ENCODE peak calls at places on chromosomes 11 and 22, in five cellular contexts. One of them, this sample, is unnamed.

GRCh38 chr22:25775501-25775900 is 33.5 kb downstream of the MYO18B start:
- DNase-seq in lung: no peak
- DNase-seq in endodermal cell: peak
- DNase-seq in fibroblast of pulmonary artery: no peak
- DNase-seq in cardiac fibroblast: peak
- DNase-seq in this sample: no peak

GRCh38 chr11:26993965-26994446 is at the start of gene FIBIN:
- DNase-seq in cardiac fibroblast: peak
- DNase-seq in lung: no peak
- DNase-seq in fibroblast of pulmonary artery: peak
- DNase-seq in endodermal cell: peak
- DNase-seq in this sample: no peak

GRCh38 chr11:12016246-12016645 is 7.8 kb upstream of the DKK3 start:
- DNase-seq in lung: no peak
- DNase-seq in fibroblast of pulmonary artery: no peak
- DNase-seq in cardiac fibroblast: no peak
- DNase-seq in endodermal cell: no peak
- DNase-seq in this sample: no peak

GRCh38 chr11:60566773-60567172 is 51.6 kb downstream of the MS4A13 start:
- DNase-seq in cardiac fibroblast: no peak
- DNase-seq in endodermal cell: no peak
- DNase-seq in lung: no peak
- DNase-seq in fibroblast of pulmonary artery: no peak
- DNase-seq in this sample: no peak

GRCh38 chr22:41367039-41367679 is 14.6 kb upstream of the TEF start:
- DNase-seq in fibroblast of pulmonary artery: peak
- DNase-seq in lung: peak
- DNase-seq in cardiac fibroblast: peak
- DNase-seq in endodermal cell: peak
- DNase-seq in this sample: peak

GRCh38 chr11:123419720-123420466 is 10.2 kb upstream of the GRAMD1B start:
- DNase-seq in lung: no peak
- DNase-seq in fibroblast of pulmonary artery: no peak
- DNase-seq in cardiac fibroblast: no peak
- DNase-seq in endodermal cell: no peak
- DNase-seq in this sample: no peak

GRCh38 chr11:44463751-44464150 is 101.7 kb upstream of the CD82 start:
- DNase-seq in lung: no peak
- DNase-seq in endodermal cell: no peak
- DNase-seq in fibroblast of pulmonary artery: no peak
- DNase-seq in cardiac fibroblast: no peak
- DNase-seq in this sample: no peak

GRCh38 chr22:48488149-48488551 is 1339.5 kb downstream of the BRD1 start:
- DNase-seq in fibroblast of pulmonary artery: no peak
- DNase-seq in endodermal cell: no peak
- DNase-seq in cardiac fibroblast: no peak
- DNase-seq in lung: no peak
- DNase-seq in this sample: no peak

GRCh38 chr11:61983419-61983818 is 16.0 kb upstream of the FTH1 start:
- DNase-seq in endodermal cell: no peak
- DNase-seq in lung: no peak
- DNase-seq in fibroblast of pulmonary artery: no peak
- DNase-seq in cardiac fibroblast: no peak
- DNase-seq in this sample: no peak

GRCh38 chr11:123561046-123561781 is 93.2 kb downstream of the SCN3B start:
- DNase-seq in endodermal cell: peak
- DNase-seq in cardiac fibroblast: peak
- DNase-seq in fibroblast of pulmonary artery: peak
- DNase-seq in lung: no peak
- DNase-seq in this sample: no peak

GRCh38 chr22:25076281-25076680 is 123.4 kb upstream of the CRYBB3 start:
- DNase-seq in cardiac fibroblast: no peak
- DNase-seq in lung: no peak
- DNase-seq in fibroblast of pulmonary artery: no peak
- DNase-seq in endodermal cell: no peak
- DNase-seq in this sample: no peak

GRCh38 chr22:25027959-25028840 is 75.7 kb downstream of the KIAA1671 start:
- DNase-seq in endodermal cell: peak
- DNase-seq in cardiac fibroblast: peak
- DNase-seq in lung: no peak
- DNase-seq in fibroblast of pulmonary artery: peak
- DNase-seq in this sample: no peak

GRCh38 chr11:69398529-69399492 is 82.7 kb upstream of the LINC01488 start:
- DNase-seq in lung: no peak
- DNase-seq in cardiac fibroblast: no peak
- DNase-seq in endodermal cell: no peak
- DNase-seq in fibroblast of pulmonary artery: no peak
- DNase-seq in this sample: peak

GRCh38 chr11:47437746-47438418 is 11.1 kb downstream of the RAPSN start:
- DNase-seq in fibroblast of pulmonary artery: no peak
- DNase-seq in lung: no peak
- DNase-seq in cardiac fibroblast: no peak
- DNase-seq in endodermal cell: no peak
- DNase-seq in this sample: no peak

GRCh38 chr22:40196628-40197027 is 18.9 kb downstream of the TNRC6B start:
- DNase-seq in endodermal cell: no peak
- DNase-seq in cardiac fibroblast: peak
- DNase-seq in fibroblast of pulmonary artery: peak
- DNase-seq in lung: no peak
- DNase-seq in this sample: no peak

GRCh38 chr11:71062199-71062598 is 190.2 kb downstream of the SHANK2 start:
- DNase-seq in fibroblast of pulmonary artery: no peak
- DNase-seq in cardiac fibroblast: no peak
- DNase-seq in lung: no peak
- DNase-seq in endodermal cell: peak
- DNase-seq in this sample: no peak

GRCh38 chr11:71064702-71065515 is 187.5 kb downstream of the SHANK2 start:
- DNase-seq in cardiac fibroblast: no peak
- DNase-seq in fibroblast of pulmonary artery: no peak
- DNase-seq in lung: no peak
- DNase-seq in endodermal cell: no peak
- DNase-seq in this sample: no peak

GRCh38 chr11:71065794-71066193 is 186.6 kb downstream of the SHANK2 start:
- DNase-seq in fibroblast of pulmonary artery: no peak
- DNase-seq in endodermal cell: no peak
- DNase-seq in lung: no peak
- DNase-seq in cardiac fibroblast: no peak
- DNase-seq in this sample: no peak

GRCh38 chr11:71064183-71064582 is 188.2 kb downstream of the SHANK2 start:
- DNase-seq in lung: no peak
- DNase-seq in cardiac fibroblast: no peak
- DNase-seq in endodermal cell: no peak
- DNase-seq in fibroblast of pulmonary artery: no peak
- DNase-seq in this sample: no peak

DNA sequence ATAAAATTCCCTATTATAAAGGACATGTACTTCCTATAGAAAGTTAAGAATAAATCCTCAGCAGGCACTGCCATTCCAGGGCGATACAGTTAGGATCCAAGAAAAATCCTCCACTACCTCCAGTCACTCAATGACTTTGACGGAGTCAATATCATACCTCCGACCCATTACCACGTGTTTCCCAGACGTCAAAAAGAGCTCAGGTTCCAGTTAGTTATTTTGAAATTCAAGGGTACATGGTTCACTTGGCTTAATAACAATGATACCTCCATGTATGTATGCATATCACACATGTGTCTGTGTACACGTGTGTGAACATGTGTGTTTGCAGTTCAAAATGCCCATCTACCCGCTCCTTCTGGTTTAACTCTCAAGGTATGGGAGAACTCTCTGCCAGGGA is 189.2 kb downstream of the SHANK2 start:
- DNase-seq in lung: no peak
- DNase-seq in cardiac fibroblast: no peak
- DNase-seq in fibroblast of pulmonary artery: no peak
- DNase-seq in endodermal cell: no peak
- DNase-seq in this sample: no peak
- H3K4me3 ChIP-seq in lung: no peak
- H3K4me3 ChIP-seq in cardiac fibroblast: no peak
- H3K4me3 ChIP-seq in fibroblast of pulmonary artery: no peak
- H3K4me3 ChIP-seq in endodermal cell: no peak
- H3K4me3 ChIP-seq in this sample: no peak

DNA sequence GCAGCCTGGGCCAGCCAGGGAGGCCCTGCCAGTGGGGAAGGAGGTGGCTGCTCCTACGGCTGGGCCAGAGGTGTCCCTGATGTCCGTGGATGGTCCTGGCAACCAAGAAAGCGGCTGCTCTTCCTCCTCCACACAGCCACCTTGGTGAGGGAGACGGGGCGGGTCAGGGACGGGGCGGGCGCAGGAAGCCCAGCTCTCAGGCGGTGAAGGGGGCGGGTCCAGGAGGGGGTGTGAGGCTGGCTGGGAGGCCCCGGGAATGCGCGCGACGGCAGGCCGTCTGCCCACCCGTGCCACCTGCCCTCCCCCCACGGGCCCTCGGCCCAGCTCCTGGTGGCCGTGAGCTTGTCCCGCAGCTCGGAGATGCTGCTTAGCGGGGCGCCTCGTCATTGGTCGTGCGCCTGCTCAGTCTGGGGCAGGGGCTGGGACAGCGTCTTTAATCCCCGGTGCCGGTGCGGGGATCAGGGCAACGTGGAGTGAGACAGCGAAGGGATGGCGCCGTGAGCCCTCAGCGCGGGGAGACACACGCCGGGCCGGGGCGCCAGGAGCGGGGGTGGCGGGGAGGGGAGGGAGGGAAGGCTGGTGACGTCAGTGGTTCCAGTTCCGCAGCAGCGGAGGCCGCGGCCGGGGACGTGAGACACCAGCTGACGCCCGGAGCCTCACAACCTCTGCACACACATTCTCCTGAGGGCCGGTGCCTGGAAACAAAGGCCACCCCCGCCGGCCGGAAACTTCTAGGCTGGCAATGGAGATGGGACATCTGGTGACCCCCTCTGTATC is 6.7 kb upstream of the BRSK2 start:
- DNase-seq in endodermal cell: peak
- DNase-seq in lung: peak
- DNase-seq in cardiac fibroblast: peak
- DNase-seq in fibroblast of pulmonary artery: peak
- DNase-seq in this sample: no peak
- H3K4me3 ChIP-seq in endodermal cell: peak
- H3K4me3 ChIP-seq in lung: peak
- H3K4me3 ChIP-seq in cardiac fibroblast: peak
- H3K4me3 ChIP-seq in fibroblast of pulmonary artery: peak
- H3K4me3 ChIP-seq in this sample: peak

DNA sequence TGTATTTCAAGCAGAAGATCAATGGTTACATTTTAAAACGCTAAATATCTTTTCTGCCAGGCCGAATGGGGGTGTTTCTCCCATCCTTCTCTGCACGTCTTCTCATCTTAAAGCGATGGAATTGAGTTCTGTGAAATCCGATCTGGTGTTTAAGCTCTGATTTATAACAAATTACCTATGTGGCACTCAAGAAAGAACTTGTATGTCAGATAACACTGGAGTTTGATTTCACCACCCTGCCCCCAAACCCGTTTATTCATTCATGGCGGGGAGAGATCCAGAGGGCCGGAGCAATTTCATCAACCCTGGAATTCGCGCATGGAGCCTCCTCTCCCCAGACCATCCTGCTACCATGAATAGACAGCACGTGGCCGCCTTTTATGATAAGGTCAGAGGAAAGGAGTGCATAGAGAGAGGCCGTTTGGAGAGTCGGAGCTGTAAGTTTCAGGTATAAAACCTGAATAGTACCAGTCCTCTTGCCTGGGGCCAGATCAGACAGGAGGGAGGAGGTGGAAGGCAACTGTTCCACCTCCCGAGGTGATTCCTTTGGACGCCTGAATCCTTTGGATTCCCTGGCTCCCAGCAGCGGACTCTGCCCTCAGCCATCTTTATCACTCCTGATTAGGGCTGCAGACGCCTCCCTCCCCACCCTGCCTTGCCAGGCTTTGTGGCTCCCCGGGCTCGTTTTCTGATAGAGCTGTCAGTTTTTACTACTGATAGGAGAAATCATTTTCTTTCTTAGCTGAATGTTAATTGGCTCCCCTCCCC is 27.3 kb upstream of the NFAM1 start:
- DNase-seq in endodermal cell: peak
- DNase-seq in fibroblast of pulmonary artery: no peak
- DNase-seq in lung: no peak
- DNase-seq in cardiac fibroblast: no peak
- DNase-seq in this sample: no peak
- H3K4me3 ChIP-seq in endodermal cell: no peak
- H3K4me3 ChIP-seq in fibroblast of pulmonary artery: no peak
- H3K4me3 ChIP-seq in lung: no peak
- H3K4me3 ChIP-seq in cardiac fibroblast: no peak
- H3K4me3 ChIP-seq in this sample: no peak

GRCh38 chr11:119029069-119029339 is 1.7 kb downstream of the SLC37A4 start:
- DNase-seq in endodermal cell: peak
- DNase-seq in fibroblast of pulmonary artery: no peak
- DNase-seq in lung: no peak
- DNase-seq in cardiac fibroblast: no peak
- DNase-seq in this sample: no peak
- H3K4me3 ChIP-seq in endodermal cell: peak
- H3K4me3 ChIP-seq in fibroblast of pulmonary artery: no peak
- H3K4me3 ChIP-seq in lung: no peak
- H3K4me3 ChIP-seq in cardiac fibroblast: no peak
- H3K4me3 ChIP-seq in this sample: no peak

DNA sequence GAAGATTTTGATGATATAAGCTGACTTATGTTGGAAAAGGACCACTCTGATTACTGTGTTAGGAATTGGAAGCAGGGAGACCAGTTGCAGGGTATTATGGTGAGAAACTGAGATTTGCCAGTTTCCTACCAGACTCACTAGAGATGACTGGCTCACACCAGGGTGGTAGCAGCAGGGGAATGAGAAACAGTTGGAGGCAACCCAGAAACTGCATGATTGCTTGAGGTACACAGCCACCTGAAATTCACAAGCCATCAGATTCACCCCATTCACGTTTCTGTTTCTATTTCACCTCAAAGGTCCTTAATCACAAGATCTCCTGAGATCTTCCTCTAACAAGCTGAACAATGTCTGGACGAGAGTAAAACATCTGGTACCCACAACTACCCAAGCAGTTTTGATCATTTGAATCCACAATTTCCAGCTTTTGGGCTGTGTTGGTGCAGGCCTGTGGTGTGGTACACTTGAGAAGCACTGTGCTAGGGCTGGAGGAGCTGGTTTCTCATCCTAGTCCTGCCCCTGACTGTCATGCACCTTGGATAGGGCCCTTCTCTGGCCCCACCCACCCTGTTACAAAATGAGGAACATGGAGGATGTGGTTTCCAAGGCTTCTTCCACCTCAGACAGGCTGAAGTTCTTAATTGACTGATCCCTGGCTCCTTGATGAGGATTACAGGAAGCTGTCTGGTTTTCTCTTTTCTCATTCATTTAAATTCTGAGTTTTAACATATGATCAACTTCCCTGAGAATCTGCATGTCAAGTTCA is 233.4 kb downstream of the INSC start:
- DNase-seq in fibroblast of pulmonary artery: no peak
- DNase-seq in endodermal cell: no peak
- DNase-seq in lung: no peak
- DNase-seq in cardiac fibroblast: no peak
- DNase-seq in this sample: no peak
- H3K4me3 ChIP-seq in fibroblast of pulmonary artery: no peak
- H3K4me3 ChIP-seq in endodermal cell: no peak
- H3K4me3 ChIP-seq in lung: no peak
- H3K4me3 ChIP-seq in cardiac fibroblast: no peak
- H3K4me3 ChIP-seq in this sample: no peak

GRCh38 chr22:27476318-27476717 is 325.2 kb downstream of the MN1 start:
- DNase-seq in fibroblast of pulmonary artery: no peak
- DNase-seq in lung: no peak
- DNase-seq in cardiac fibroblast: no peak
- DNase-seq in endodermal cell: no peak
- DNase-seq in this sample: no peak
- H3K4me3 ChIP-seq in fibroblast of pulmonary artery: no peak
- H3K4me3 ChIP-seq in lung: no peak
- H3K4me3 ChIP-seq in cardiac fibroblast: no peak
- H3K4me3 ChIP-seq in endodermal cell: no peak
- H3K4me3 ChIP-seq in this sample: no peak